ENCODE peak calls at places on chromosome 9, in six cellular contexts. W is GM10248; A is stimulated activated CD4-positive, alpha-beta T cell treated with anti-CD3 and anti-CD28 coated beads, Interleukin-15, amount 100 ng/mL, for 24 hours; H is posterior cingulate gyrus; C is EH; I is NCI-H1417. V is an unnamed sample.
A peak's percentile ranks its signal among the peaks of the same experiment; 100 is the strongest.

GRCh38 chr9:135363556-135363955 is 116.0 kb upstream of the PPP1R26 start:
- DNase-seq in W (no peak), A (no peak), H (no peak), C (no peak), I (peak; percentile 15), V (no peak)

GRCh38 chr9:6929428-6929827 is 171.7 kb downstream of the KDM4C start:
- DNase-seq in W (no peak), A (no peak), H (no peak), C (no peak), I (no peak), V (no peak)

GRCh38 chr9:77475641-77476473 is 172.3 kb downstream of the GNA14 start:
- DNase-seq in W (no peak), A (peak; percentile 67), H (no peak), C (peak; percentile 83), I (peak; percentile 25), V (peak; percentile 36)

GRCh38 chr9:18611946-18612345 is 138.0 kb downstream of the ADAMTSL1 start:
- DNase-seq in W (no peak), A (no peak), H (no peak), C (no peak), I (peak; percentile 90), V (no peak)

GRCh38 chr9:131422241-131422792 is 28.4 kb downstream of the PRRC2B start:
- DNase-seq in W (no peak), A (no peak), H (no peak), C (no peak), I (peak; percentile 82), V (no peak)

GRCh38 chr9:99162759-99163364 is 57.9 kb downstream of the TGFBR1 start:
- DNase-seq in W (peak; percentile 58), A (no peak), H (no peak), C (peak; percentile 49), I (peak; percentile 85), V (no peak)

GRCh38 chr9:113587471-113588031 is 124.0 kb downstream of the RGS3 start:
- DNase-seq in W (no peak), A (no peak), H (peak; percentile 81), C (peak; percentile 39), I (no peak), V (no peak)

GRCh38 chr9:94868462-94868861 is 142.0 kb downstream of the AOPEP start:
- DNase-seq in W (no peak), A (no peak), H (no peak), C (peak; percentile 34), I (no peak), V (no peak)

GRCh38 chr9:78745331-78745730 is 448.4 kb downstream of the PSAT1 start:
- DNase-seq in W (no peak), A (no peak), H (no peak), C (peak; percentile 13), I (no peak), V (no peak)

GRCh38 chr9:129776566-129776937 is 23.7 kb upstream of the PTGES start:
- DNase-seq in W (no peak), A (no peak), H (no peak), C (peak; percentile 60), I (no peak), V (no peak)

GRCh38 chr9:70694758-70695157 is 280.3 kb upstream of the KLF9 start:
- DNase-seq in W (no peak), A (no peak), H (no peak), C (no peak), I (no peak), V (no peak)

GRCh38 chr9:124419832-124420489 is 4.7 kb upstream of the PSMB7 start:
- DNase-seq in W (no peak), A (no peak), H (no peak), C (no peak), I (no peak), V (no peak)

GRCh38 chr9:85639675-85640186 is 102.0 kb downstream of the AGTPBP1 start:
- DNase-seq in W (no peak), A (no peak), H (no peak), C (no peak), I (peak; percentile 97), V (no peak)

GRCh38 chr9:16561121-16561520 is 309.3 kb downstream of the BNC2 start:
- DNase-seq in W (no peak), A (no peak), H (no peak), C (no peak), I (no peak), V (no peak)

GRCh38 chr9:132214027-132214622 is 52.3 kb downstream of the NTNG2 start:
- DNase-seq in W (no peak), A (no peak), H (peak; percentile 97), C (peak; percentile 85), I (peak; percentile 78), V (no peak)

GRCh38 chr9:35116539-35116897 is 856 bp upstream of the ATOSB start:
- DNase-seq in W (no peak), A (no peak), H (no peak), C (no peak), I (no peak), V (no peak)

GRCh38 chr9:96126321-96126881 is 175.6 kb downstream of the HSD17B3 start:
- DNase-seq in W (no peak), A (no peak), H (no peak), C (no peak), I (peak; percentile 12), V (no peak)

GRCh38 chr9:123998970-123999621 is 12.5 kb upstream of the LHX2 start:
- DNase-seq in W (no peak), A (no peak), H (peak; percentile 69), C (peak; percentile 16), I (peak; percentile 53), V (no peak)

GRCh38 chr9:113687680-113688371 is 188.3 kb upstream of the ZNF618 start:
- DNase-seq in W (no peak), A (peak; percentile 15), H (no peak), C (no peak), I (peak; percentile 57), V (peak; percentile 8)

GRCh38 chr9:104682642-104683041 is 11.7 kb upstream of the OR13D1 start:
- DNase-seq in W (peak; percentile 13), A (no peak), H (no peak), C (peak; percentile 60), I (peak; percentile 90), V (no peak)

GRCh38 chr9:99000480-99001395 is 57.0 kb downstream of the COL15A1 start:
- DNase-seq in W (peak; percentile 65), A (peak; percentile 64), H (no peak), C (peak; percentile 79), I (peak; percentile 92), V (peak; percentile 57)

GRCh38 chr9:84447305-84447704 is 106.7 kb upstream of the SLC28A3 start:
- DNase-seq in W (no peak), A (no peak), H (no peak), C (no peak), I (no peak), V (no peak)

GRCh38 chr9:94907246-94907936 is 180.9 kb downstream of the AOPEP start:
- DNase-seq in W (no peak), A (no peak), H (no peak), C (no peak), I (no peak), V (no peak)

GRCh38 chr9:4748612-4749011 is 7.6 kb upstream of the AK3 start:
- DNase-seq in W (no peak), A (no peak), H (no peak), C (no peak), I (no peak), V (no peak)

GRCh38 chr9:20914556-20914955 is 116.9 kb downstream of the HACD4 start:
- DNase-seq in W (no peak), A (no peak), H (no peak), C (no peak), I (no peak), V (no peak)

GRCh38 chr9:131116281-131117101 is 8.9 kb upstream of the NUP214 start:
- DNase-seq in W (no peak), A (no peak), H (peak; percentile 84), C (no peak), I (no peak), V (no peak)

GRCh38 chr9:128727626-128728248 is 3.8 kb upstream of the ZDHHC12 start:
- DNase-seq in W (no peak), A (no peak), H (no peak), C (no peak), I (no peak), V (no peak)

GRCh38 chr9:72564517-72565281 is 43.3 kb downstream of the TMC1 start:
- DNase-seq in W (no peak), A (no peak), H (no peak), C (no peak), I (no peak), V (no peak)

V was measured in stimulated activated naive CD8-positive, alpha-beta T cell treated with anti-CD3 and anti-CD28 coated beads, Interleukin-15, Interleukin-2, amounts not matched to agents 100 U/mL and 50 U/mL, for 24 hours.